ENCODE peak calls at places on chromosome 3, in six cellular contexts. W is iris pigment epithelial cell, V is dermis microvascular lymphatic vessel endothelial cell, L is SHP77, Q is cardiac muscle cell, Y is HTR-8/SVneo. T is an unnamed sample.

GRCh38 chr3:115814778-115815380 is 191.6 kb downstream of the GAP43 start:
- DNase-seq in W (peak; percentile 53), V (peak; percentile 15), L (peak; percentile 41), Q (peak; percentile 78), Y (peak; percentile 56), T (peak; percentile 53)

GRCh38 chr3:109545746-109546145 is 208.4 kb upstream of the DPPA4 start:
- DNase-seq in W (peak; percentile 2), V (no peak), L (no peak), Q (no peak), Y (no peak), T (no peak)

GRCh38 chr3:115931581-115931980 is 308.3 kb downstream of the GAP43 start:
- DNase-seq in W (peak; percentile 7), V (no peak), L (no peak), Q (no peak), Y (no peak), T (no peak)

GRCh38 chr3:4508048-4508981 is 15.2 kb downstream of the ITPR1 start:
- DNase-seq in W (no peak), V (no peak), L (no peak), Q (no peak), Y (no peak), T (no peak)

GRCh38 chr3:6542795-6543194 is 318.1 kb upstream of the GRM7 start:
- DNase-seq in W (no peak), V (no peak), L (peak; percentile 91), Q (no peak), Y (no peak), T (no peak)

GRCh38 chr3:94226058-94226457 is 163.2 kb downstream of the NSUN3 start:
- DNase-seq in W (peak; percentile 73), V (no peak), L (no peak), Q (no peak), Y (peak; percentile 10), T (no peak)

GRCh38 chr3:61927332-61927731 is 366.0 kb downstream of the PTPRG start:
- DNase-seq in W (peak; percentile 89), V (peak; percentile 57), L (no peak), Q (no peak), Y (no peak), T (peak; percentile 23)

GRCh38 chr3:149215474-149215873 is 6.2 kb downstream of the CP start:
- DNase-seq in W (no peak), V (no peak), L (no peak), Q (no peak), Y (no peak), T (no peak)

GRCh38 chr3:50340404-50341329 is at the start of gene RASSF1:
- DNase-seq in W (peak; percentile 60), V (no peak), L (no peak), Q (no peak), Y (no peak), T (no peak)

GRCh38 chr3:172543419-172543818 is 20.2 kb upstream of the TNFSF10 start:
- DNase-seq in W (no peak), V (no peak), L (no peak), Q (no peak), Y (no peak), T (no peak)

GRCh38 chr3:21752749-21753347 is 1.8 kb upstream of the ZNF385D start:
- DNase-seq in W (peak; percentile 56), V (peak; percentile 36), L (peak; percentile 67), Q (peak; percentile 75), Y (peak; percentile 20), T (peak; percentile 62)

GRCh38 chr3:55669133-55669532 is 182.0 kb upstream of the WNT5A start:
- DNase-seq in W (no peak), V (no peak), L (no peak), Q (no peak), Y (no peak), T (no peak)

GRCh38 chr3:39712413-39713048 is 96.9 kb upstream of the MYRIP start:
- DNase-seq in W (no peak), V (no peak), L (no peak), Q (no peak), Y (no peak), T (no peak)

GRCh38 chr3:192917258-192917507 is 473 bp downstream of the MB21D2 start:
- DNase-seq in W (no peak), V (no peak), L (no peak), Q (no peak), Y (no peak), T (no peak)

T was measured in hippocampal formation.